ENCODE peak calls at places on chromosomes 3 and 15, in seven cellular contexts. Y is NCI-H1105 treated with DMSO at 0.1 percent for 48 hours; H is amniotic epithelial cell; O is KG1; R is posterior vena cava; N is stimulated activated CD8-positive, alpha-beta memory T cell treated with anti-CD3 and anti-CD28 coated beads, Interleukin-15, amount 100 ng/mL, for 1 hour; I is cardiac fibroblast. L is an unnamed sample.

GRCh38 chr3:98522538-98523281 is at the start of gene CLDND1:
- DNase-seq in H (peak; percentile 94), O (peak; percentile 92), I (peak; percentile 98), N (peak; percentile 90), R (peak; percentile 99), Y (peak; percentile 96), L (peak; percentile 99)

GRCh38 chr3:15693340-15693739 is 91.8 kb downstream of the BTD start:
- DNase-seq in R (no peak), H (no peak), O (no peak), I (peak; percentile 31), Y (no peak), N (no peak), L (no peak)

GRCh38 chr3:131242201-131242600 is 139.4 kb upstream of the NUDT16 start:
- DNase-seq in R (no peak), H (no peak), N (no peak), I (peak; percentile 10), Y (no peak), O (no peak), L (no peak)

GRCh38 chr3:7433073-7433472 is 572.2 kb downstream of the GRM7 start:
- DNase-seq in O (no peak), N (no peak), I (no peak), R (no peak), H (no peak), Y (no peak), L (no peak)

GRCh38 chr3:167882057-167882667 is 146.6 kb downstream of the SERPINI1 start:
- DNase-seq in N (no peak), Y (peak; percentile 90), H (peak; percentile 60), O (peak; percentile 40), R (no peak), I (peak; percentile 73), L (no peak)

GRCh38 chr15:33584797-33585196 is 274.0 kb downstream of the RYR3 start:
- DNase-seq in R (no peak), I (peak; percentile 39), Y (no peak), O (no peak), H (no peak), N (no peak), L (no peak)

GRCh38 chr3:194640829-194641228 is 7.6 kb upstream of the TMEM44 start:
- DNase-seq in R (peak; percentile 47), O (no peak), H (peak; percentile 23), I (peak; percentile 37), Y (no peak), N (peak; percentile 12), L (no peak)

GRCh38 chr3:150184426-150185071 is 213.9 kb upstream of the PFN2 start:
- DNase-seq in N (no peak), R (no peak), H (no peak), Y (no peak), O (no peak), I (peak; percentile 33), L (no peak)

GRCh38 chr15:74328331-74329056 is 39.0 kb downstream of the CYP11A1 start:
- DNase-seq in H (no peak), Y (no peak), R (no peak), N (no peak), O (no peak), I (no peak), L (no peak)

GRCh38 chr3:152943645-152944044 is 108.7 kb downstream of the P2RY1 start:
- DNase-seq in R (no peak), I (peak; percentile 10), Y (no peak), N (no peak), H (no peak), O (no peak), L (no peak)

GRCh38 chr3:62954579-62954978 is 79.4 kb upstream of the CADPS start:
- DNase-seq in I (no peak), R (no peak), Y (no peak), N (no peak), H (no peak), O (no peak), L (no peak)

GRCh38 chr3:58010562-58010961 is 2.3 kb downstream of the FLNB start:
- DNase-seq in Y (no peak), H (no peak), O (no peak), I (no peak), R (no peak), N (no peak), L (no peak)

GRCh38 chr3:144866504-144866903 is 894.9 kb downstream of the DIPK2A start:
- DNase-seq in Y (no peak), O (no peak), N (no peak), R (no peak), I (peak; percentile 0), H (no peak), L (no peak)